ENCODE peak calls at places on chromosomes 3 and 15, in ten cellular contexts. R, M, L, Z, G, U, E, X, D and K are unnamed samples.
A peak's percentile ranks its signal among the peaks of the same experiment; 100 is the strongest.

GRCh38 chr15:75152382-75153079 is 49.2 kb upstream of the C15orf39 start:
- DNase-seq in R (no peak), M (no peak), L (no peak), Z (no peak), G (no peak), U (no peak), E (no peak), X (no peak), D (no peak), K (no peak)

GRCh38 chr3:102142379-102143058 is 292.3 kb upstream of the ZPLD1 start:
- DNase-seq in R (no peak), M (no peak), L (no peak), Z (no peak), G (no peak), U (no peak), E (no peak), X (no peak), D (no peak), K (no peak)

GRCh38 chr3:69848113-69848512 is 108.8 kb downstream of the MITF start:
- DNase-seq in R (no peak), M (no peak), L (no peak), Z (no peak), G (no peak), U (no peak), E (no peak), X (no peak), D (no peak), K (no peak)

GRCh38 chr15:73334086-73334485 is 34.7 kb downstream of the HCN4 start:
- DNase-seq in R (no peak), M (no peak), L (no peak), Z (no peak), G (no peak), U (no peak), E (no peak), X (no peak), D (no peak), K (no peak)

GRCh38 chr15:56582785-56583184 is 117.8 kb upstream of the MNS1 start:
- DNase-seq in R (no peak), M (no peak), L (no peak), Z (no peak), G (no peak), U (peak; percentile 51), E (no peak), X (no peak), D (no peak), K (no peak)

GRCh38 chr3:177282028-177282655 is 84.9 kb upstream of the TBL1XR1 start:
- DNase-seq in R (no peak), M (no peak), L (no peak), Z (no peak), G (no peak), U (no peak), E (no peak), X (no peak), D (no peak), K (no peak)

GRCh38 chr15:51403072-51403878 is 61.8 kb downstream of the GLDN start:
- DNase-seq in R (no peak), M (no peak), L (no peak), Z (no peak), G (no peak), U (peak; percentile 42), E (peak; percentile 49), X (no peak), D (no peak), K (no peak)

GRCh38 chr15:71128939-71129562 is 13.8 kb downstream of the THSD4 start:
- DNase-seq in R (no peak), M (no peak), L (no peak), Z (no peak), G (no peak), U (no peak), E (no peak), X (no peak), D (no peak), K (no peak)

GRCh38 chr3:97993526-97993925 is 21.3 kb upstream of the RIOX2 start:
- DNase-seq in R (no peak), M (no peak), L (no peak), Z (no peak), G (no peak), U (no peak), E (no peak), X (no peak), D (no peak), K (no peak)

GRCh38 chr15:29048011-29048410 is 162.2 kb downstream of the APBA2 start:
- DNase-seq in R (no peak), M (no peak), L (no peak), Z (no peak), G (no peak), U (no peak), E (no peak), X (no peak), D (no peak), K (no peak)

GRCh38 chr3:107942244-107942643 is 148.6 kb downstream of the CD47 start:
- DNase-seq in R (no peak), M (peak; percentile 5), L (no peak), Z (no peak), G (no peak), U (peak; percentile 14), E (no peak), X (no peak), D (no peak), K (no peak)

GRCh38 chr3:52552089-52552488 is 15.7 kb downstream of the UQCC5 start:
- DNase-seq in R (no peak), M (no peak), L (no peak), Z (no peak), G (no peak), U (no peak), E (no peak), X (no peak), D (no peak), K (no peak)

GRCh38 chr15:64046347-64047153 is at the start of gene DAPK2:
- DNase-seq in R (peak; percentile 66), M (peak; percentile 63), L (peak; percentile 70), Z (peak; percentile 58), G (peak; percentile 93), U (peak; percentile 39), E (peak; percentile 35), X (peak; percentile 62), D (peak; percentile 80), K (peak; percentile 51)

GRCh38 chr3:186640473-186640818 is 247 bp downstream of the FETUB start:
- DNase-seq in R (no peak), M (no peak), L (peak; percentile 6), Z (peak; percentile 16), G (no peak), U (peak; percentile 72), E (no peak), X (no peak), D (no peak), K (peak; percentile 17)

GRCh38 chr3:196694202-196694638 is 17.8 kb downstream of the CEP19 start:
- DNase-seq in R (no peak), M (no peak), L (no peak), Z (no peak), G (no peak), U (peak; percentile 21), E (no peak), X (no peak), D (no peak), K (no peak)

GRCh38 chr15:62928242-62928995 is 114.1 kb upstream of the TPM1 start:
- DNase-seq in R (no peak), M (no peak), L (no peak), Z (no peak), G (no peak), U (peak; percentile 95), E (no peak), X (no peak), D (no peak), K (peak; percentile 82)

GRCh38 chr3:194575484-194576210 is 57.6 kb downstream of the TMEM44 start:
- DNase-seq in R (no peak), M (no peak), L (no peak), Z (no peak), G (no peak), U (peak; percentile 49), E (no peak), X (no peak), D (no peak), K (peak; percentile 73)

GRCh38 chr3:175692256-175692655 is 833.1 kb downstream of the NAALADL2 start:
- DNase-seq in R (no peak), M (no peak), L (no peak), Z (no peak), G (no peak), U (no peak), E (no peak), X (no peak), D (no peak), K (no peak)

GRCh38 chr15:89197503-89197971 is 23.8 kb downstream of the RLBP1 start:
- DNase-seq in R (peak; percentile 17), M (no peak), L (peak; percentile 64), Z (peak; percentile 69), G (no peak), U (no peak), E (no peak), X (no peak), D (no peak), K (no peak)

GRCh38 chr15:38564557-38565286 is at the start of gene RASGRP1:
- DNase-seq in R (peak; percentile 60), M (peak; percentile 87), L (peak; percentile 56), Z (peak; percentile 26), G (peak; percentile 64), U (no peak), E (peak; percentile 43), X (peak; percentile 83), D (peak; percentile 90), K (no peak)

GRCh38 chr3:146100825-146101444 is 60.0 kb downstream of the PLOD2 start:
- DNase-seq in R (no peak), M (no peak), L (no peak), Z (no peak), G (no peak), U (no peak), E (no peak), X (no peak), D (no peak), K (no peak)

GRCh38 chr3:4492240-4493007 is 724 bp upstream of the ITPR1 start:
- DNase-seq in R (peak; percentile 25), M (peak; percentile 49), L (peak; percentile 23), Z (no peak), G (peak; percentile 49), U (peak; percentile 54), E (peak; percentile 54), X (peak; percentile 19), D (peak; percentile 57), K (peak; percentile 10)

GRCh38 chr15:76566276-76566675 is 229.7 kb downstream of the ISL2 start:
- DNase-seq in R (no peak), M (no peak), L (no peak), Z (no peak), G (no peak), U (no peak), E (no peak), X (no peak), D (no peak), K (no peak)

GRCh38 chr3:43764012-43764411 is 73.3 kb downstream of the ABHD5 start:
- DNase-seq in R (no peak), M (no peak), L (no peak), Z (no peak), G (no peak), U (no peak), E (no peak), X (no peak), D (no peak), K (no peak)

GRCh38 chr3:60674870-60675269 is 576.4 kb downstream of the FHIT start:
- DNase-seq in R (no peak), M (no peak), L (no peak), Z (no peak), G (no peak), U (no peak), E (no peak), X (no peak), D (no peak), K (no peak)

GRCh38 chr3:127722104-127722784 is 49.5 kb downstream of the ABTB1 start:
- DNase-seq in R (no peak), M (no peak), L (no peak), Z (no peak), G (no peak), U (no peak), E (no peak), X (no peak), D (no peak), K (no peak)

GRCh38 chr3:34268032-34268760 is 469.8 kb downstream of the PDCD6IP start:
- DNase-seq in R (no peak), M (no peak), L (no peak), Z (no peak), G (no peak), U (no peak), E (no peak), X (no peak), D (no peak), K (no peak)

GRCh38 chr3:66816110-66816761 is 181.9 kb upstream of the KBTBD8 start:
- DNase-seq in R (no peak), M (no peak), L (no peak), Z (peak; percentile 18), G (no peak), U (peak; percentile 58), E (peak; percentile 8), X (no peak), D (no peak), K (no peak)